ENCODE peak calls at places on chromosomes 2 and 18, in five cellular contexts. Y is spleen; E is right cardiac atrium; T is CD8-positive, alpha-beta T cell; V is CD8-positive, alpha-beta memory T cell. Q is an unnamed sample. For H3K4me1 and H3K27me3, the result is how much of the 10 kb centered on the place peaks cover.

GRCh38 chr2:37333256-37333655 is 8.6 kb upstream of the PRKD3 start:
- DNase-seq in Y (no peak), V (no peak), T (no peak), E (no peak), Q (no peak)

GRCh38 chr2:179218848-179219594 is 45.6 kb downstream of the SESTD1 start:
- DNase-seq in E (peak), Y (no peak), T (peak), V (peak), Q (peak)

GRCh38 chr2:205685314-205686230 is 3.3 kb downstream of the NRP2 start:
- DNase-seq in E (peak), Y (no peak), T (no peak), V (no peak), Q (peak)

GRCh38 chr2:98514096-98514639 is 69.5 kb downstream of the INPP4A start:
- DNase-seq in Y (no peak), E (no peak), T (no peak), V (no peak), Q (no peak)

GRCh38 chr2:172335731-172336130 is 91.7 kb upstream of the ITGA6 start:
- DNase-seq in Y (no peak), E (no peak), V (no peak), T (no peak), Q (no peak)

GRCh38 chr2:168079236-168079635 is 168.2 kb downstream of the STK39 start:
- DNase-seq in Y (no peak), T (no peak), V (no peak), E (peak), Q (no peak)

GRCh38 chr2:44155577-44156446 is 12.9 kb upstream of the PPM1B start:
- DNase-seq in V (no peak), E (no peak), Y (no peak), T (no peak), Q (no peak)

GRCh38 chr2:224841910-224842309 is 125.7 kb upstream of the CCDC195 start:
- DNase-seq in T (no peak), E (no peak), Y (no peak), V (no peak), Q (no peak)

GRCh38 chr2:64019975-64020281 is 700 bp upstream of the VPS54 start:
- DNase-seq in E (no peak), Y (no peak), T (no peak), V (no peak), Q (no peak)

GRCh38 chr18:35852786-35853185 is 119.7 kb upstream of the RMP24 start:
- DNase-seq in Y (no peak), E (no peak), T (no peak), V (no peak), Q (no peak)

GRCh38 chr2:36650031-36650430 is 46.5 kb upstream of the VIT start:
- DNase-seq in V (no peak), E (no peak), Y (no peak), T (no peak), Q (no peak)

GRCh38 chr2:222892321-222892720 is 31.5 kb downstream of the ACSL3 start:
- DNase-seq in Y (no peak), E (no peak), T (no peak), V (no peak), Q (no peak)

GRCh38 chr18:36127866-36128845 is 984 bp downstream of the SLC39A6 start:
- DNase-seq in Y (peak), E (peak), V (no peak), T (no peak), Q (peak)

GRCh38 chr18:45666520-45666919 is 51.2 kb downstream of the SLC14A2 start:
- DNase-seq in V (no peak), Y (no peak), T (no peak), E (no peak), Q (no peak)

GRCh38 chr18:45663646-45664045 is 48.4 kb downstream of the SLC14A2 start:
- DNase-seq in E (no peak), V (no peak), T (no peak), Y (no peak), Q (no peak)

GRCh38 chr18:45667056-45667455 is 51.8 kb downstream of the SLC14A2 start:
- DNase-seq in Y (no peak), T (no peak), V (no peak), E (no peak), Q (no peak)

GRCh38 chr18:45664824-45665763 is 49.8 kb downstream of the SLC14A2 start:
- DNase-seq in Y (no peak), T (peak), E (peak), V (peak), Q (peak)

DNA sequence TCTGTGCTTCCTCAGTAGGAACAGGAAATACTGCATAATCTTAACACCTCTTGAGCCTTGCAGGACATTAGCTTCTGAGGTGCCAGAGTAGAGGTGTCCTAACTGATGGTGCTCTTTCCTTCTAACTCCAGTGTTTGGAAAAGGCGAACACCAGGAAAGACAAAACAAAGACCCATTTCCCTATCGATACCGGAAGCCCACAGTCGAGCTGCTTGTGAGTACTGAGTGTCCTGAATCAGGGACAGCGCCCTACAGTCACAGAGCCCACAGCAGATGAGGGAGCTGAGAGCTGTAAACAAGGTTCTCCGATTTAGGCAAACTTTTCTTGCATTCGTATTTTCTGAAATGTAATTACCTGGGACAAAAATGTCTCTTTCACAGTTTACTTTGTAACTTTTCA is 50.7 kb downstream of the SLC14A2 start:
- DNase-seq in Y (no peak), E (no peak), V (no peak), T (no peak), Q (no peak)
- H3K4me1 ChIP-seq in Y (under half), E (under half), V (half or more), T (half or more), Q (under half)

DNA sequence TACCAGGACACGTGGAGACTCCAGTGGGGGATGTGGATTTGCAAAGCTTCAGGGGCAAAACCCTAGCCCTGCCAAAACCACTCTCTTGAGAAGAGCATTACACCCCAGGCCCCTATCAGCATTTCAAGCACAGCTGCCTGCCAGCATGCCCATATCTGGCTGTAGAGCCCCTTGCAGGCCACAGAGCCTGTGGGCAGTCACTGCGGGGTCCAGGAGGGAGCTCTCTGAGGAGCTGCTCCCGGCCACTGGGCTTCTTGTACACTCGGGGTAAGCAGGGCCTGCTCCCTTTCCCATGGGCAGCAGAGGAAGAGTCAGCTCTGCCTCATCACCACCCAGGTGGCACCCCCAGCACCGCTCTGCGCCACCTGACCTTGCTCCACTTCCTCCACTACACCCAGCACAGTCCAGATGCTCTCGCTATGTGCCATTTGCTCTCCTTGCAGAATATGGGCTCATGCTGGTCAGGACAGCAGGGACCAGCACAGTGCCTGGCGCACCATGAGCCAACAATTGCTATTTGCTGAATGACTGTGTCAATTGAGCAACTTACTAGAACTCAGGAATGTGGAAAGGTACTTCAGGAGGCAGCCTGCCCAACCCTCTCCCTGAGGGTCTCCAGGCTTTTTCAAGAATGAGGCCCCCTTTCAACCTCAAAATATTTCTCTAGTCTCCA is 7.4 kb downstream of the CHST10 start:
- DNase-seq in V (no peak), T (no peak), E (no peak), Y (no peak), Q (no peak)
- H3K27me3 ChIP-seq in V (under half), T (under half), E (under half), Y (under half), Q (under half)

DNA sequence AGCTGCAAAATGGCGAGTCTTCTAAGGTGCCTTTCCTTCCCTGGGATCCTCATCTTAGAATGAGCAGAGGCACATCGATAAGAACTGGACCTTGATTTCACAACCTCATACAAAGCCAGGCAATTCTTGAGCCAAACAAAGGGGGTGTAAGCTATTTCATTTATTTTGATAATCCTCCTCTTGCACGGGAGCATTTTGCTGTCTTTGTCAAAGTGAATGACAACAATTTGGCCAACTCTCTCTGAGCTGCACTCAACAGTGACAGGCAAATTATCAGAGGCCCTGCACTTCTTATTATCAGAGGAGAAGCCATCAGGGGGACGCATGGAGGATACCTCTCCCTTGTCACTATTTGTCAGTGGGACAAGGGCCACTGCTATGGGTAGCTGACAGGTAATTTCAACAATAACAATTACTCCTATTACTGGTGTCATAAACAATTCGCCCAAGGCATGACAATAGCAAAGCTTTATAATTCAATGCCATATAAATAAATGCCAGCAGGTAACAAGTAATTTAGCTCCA is 260.3 kb downstream of the MEIS1 start:
- DNase-seq in Y (no peak), T (no peak), E (no peak), V (no peak), Q (no peak)
- H3K4me1 ChIP-seq in Y (under half), T (under half), E (under half), V (under half), Q (under half)

GRCh38 chr2:5524551-5524950 is 167.6 kb upstream of the SOX11 start:
- DNase-seq in E (no peak), V (no peak), Y (no peak), T (no peak), Q (no peak)

GRCh38 chr2:5530022-5530696 is 162.0 kb upstream of the SOX11 start:
- DNase-seq in T (no peak), Y (no peak), E (no peak), V (no peak), Q (no peak)

GRCh38 chr2:5528741-5529140 is 163.4 kb upstream of the SOX11 start:
- DNase-seq in T (no peak), E (no peak), Y (no peak), V (no peak), Q (no peak)
- H3K27me3 ChIP-seq in T (under half), E (under half), Y (under half), V (under half), Q (under half)

DNA sequence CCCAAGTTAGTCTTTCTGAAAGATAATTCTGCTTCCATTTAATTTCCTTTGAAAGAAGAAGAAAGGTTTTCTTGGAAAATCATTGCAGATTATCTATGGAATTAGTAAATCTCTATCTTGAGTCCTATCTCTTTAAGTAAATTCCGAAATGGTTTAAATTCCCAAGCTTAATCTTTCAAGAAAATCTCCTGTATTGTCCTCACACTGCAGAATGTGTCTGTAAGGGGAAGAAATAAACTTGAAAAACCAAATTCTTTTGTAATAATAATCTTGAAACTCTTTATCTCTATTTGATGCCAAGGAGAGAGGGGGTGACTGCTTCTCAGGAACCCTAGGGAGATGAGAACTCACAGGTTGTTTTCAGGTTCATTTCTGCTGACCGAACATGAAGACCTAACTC is 150.8 kb upstream of the ARHGAP28 start:
- DNase-seq in Y (no peak), E (no peak), T (no peak), V (no peak), Q (no peak)
- H3K4me1 ChIP-seq in Y (under half), E (under half), T (under half), V (under half), Q (under half)

DNA sequence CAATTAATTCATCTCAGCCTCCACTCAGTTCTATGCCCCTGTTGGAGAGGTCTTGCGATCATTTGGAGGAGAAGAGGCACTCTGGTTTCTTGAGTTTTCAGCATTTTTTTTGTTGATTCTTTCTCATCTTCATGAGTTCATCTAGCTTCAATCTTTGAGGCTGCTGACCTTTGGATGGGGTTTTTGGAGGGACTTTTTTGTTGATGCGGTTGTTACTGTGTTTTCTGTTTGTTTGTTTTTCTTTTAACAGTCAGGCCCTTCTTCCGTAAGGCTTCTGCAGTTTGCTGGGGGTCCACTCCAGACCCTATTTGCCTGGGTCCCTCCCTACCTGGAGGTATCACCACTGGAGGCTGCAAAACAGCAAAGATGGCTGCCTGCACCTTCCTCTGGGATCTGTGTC is 149.9 kb upstream of the RBBP8 start:
- DNase-seq in E (no peak), Y (no peak), V (no peak), T (no peak), Q (no peak)
- H3K27me3 ChIP-seq in E (under half), Y (under half), V (under half), T (under half), Q (under half)

DNA sequence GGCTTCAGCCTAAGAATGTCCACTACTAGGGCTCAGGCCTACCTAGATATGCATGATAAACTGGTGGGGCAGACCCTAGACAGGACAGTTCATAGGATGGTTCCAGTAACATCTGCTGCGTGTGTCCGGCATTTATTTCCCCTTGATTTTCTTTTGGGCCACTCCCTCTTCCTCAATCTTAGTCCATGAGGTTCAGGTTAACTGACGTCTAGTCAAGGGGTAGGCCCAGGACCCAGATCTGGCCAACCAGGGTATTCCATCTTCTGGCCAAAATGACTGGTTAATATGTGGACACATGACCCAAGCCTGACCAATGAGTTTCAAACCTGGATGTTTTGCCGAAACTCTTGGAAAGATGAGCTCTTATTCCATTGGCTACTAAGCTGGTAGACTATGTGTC is 15.2 kb downstream of the TMEM247 start:
- DNase-seq in V (no peak), T (no peak), E (no peak), Y (no peak), Q (no peak)
- H3K4me1 ChIP-seq in V (under half), T (under half), E (under half), Y (under half), Q (under half)

DNA sequence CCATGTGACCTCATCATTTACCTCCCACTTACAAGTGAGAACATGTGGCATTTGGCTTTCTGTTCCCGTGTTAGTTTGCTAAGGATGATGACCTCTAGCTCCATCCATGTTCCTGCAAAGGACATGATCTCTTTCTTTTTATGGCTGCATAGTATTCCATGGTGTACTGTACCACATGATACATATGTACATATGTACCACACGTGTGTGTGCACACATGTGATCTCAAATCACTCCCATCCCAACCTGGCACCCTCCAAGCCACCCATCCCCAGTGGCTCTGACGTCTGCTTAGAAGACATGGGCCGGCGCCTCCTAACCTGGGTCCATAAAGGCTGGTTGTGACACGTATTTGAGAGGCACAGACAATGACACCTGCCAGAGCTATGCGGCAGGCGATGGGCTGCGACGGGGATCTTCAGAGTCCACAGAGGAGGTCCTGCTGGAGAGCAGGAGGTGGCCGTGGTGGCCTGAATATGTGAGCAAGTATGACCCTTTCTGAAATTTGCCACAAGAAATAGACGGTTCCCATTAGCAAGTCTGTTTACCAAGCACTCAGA is 8.8 kb upstream of the SALL3 start:
- DNase-seq in V (no peak), T (no peak), E (no peak), Y (no peak), Q (no peak)
- H3K27me3 ChIP-seq in V (under half), T (under half), E (under half), Y (half or more), Q (under half)